ENCODE peak calls at places on chromosomes 12 and 14, in seven cellular contexts. H is brain microvascular endothelial cell, P is T-helper 17 cell, W is Right ventricle myocardium inferior, I is epithelial cell of prostate, C is thyroid gland, X is hepatic stellate cell. E is an unnamed sample.

GRCh38 chr12:107774349-107775029 is at the start of gene ASCL4:
- DNase-seq in H (no peak), P (no peak), W (no peak), I (no peak), C (no peak), X (no peak), E (no peak)

GRCh38 chr12:32502693-32503510 is 103.5 kb downstream of the FGD4 start:
- DNase-seq in H (no peak), P (no peak), W (no peak), I (no peak), C (peak), X (peak), E (peak)

GRCh38 chr12:118044075-118044474 is 16.9 kb downstream of the WSB2 start:
- DNase-seq in H (no peak), P (no peak), W (no peak), I (no peak), C (no peak), X (no peak), E (no peak)

GRCh38 chr12:131929530-131930456 is 717 bp downstream of the PUS1 start:
- DNase-seq in H (peak), P (no peak), W (peak), I (no peak), C (peak), X (peak), E (peak)

GRCh38 chr12:45415393-45415817 is 199.5 kb downstream of the ANO6 start:
- DNase-seq in H (peak), P (no peak), W (peak), I (peak), C (no peak), X (peak), E (peak)

GRCh38 chr14:37602605-37603453 is 7.4 kb downstream of the TTC6 start:
- DNase-seq in H (no peak), P (no peak), W (no peak), I (no peak), C (no peak), X (no peak), E (no peak)

GRCh38 chr14:49189381-49189780 is 396.8 kb downstream of the RPS29 start:
- DNase-seq in H (no peak), P (no peak), W (no peak), I (no peak), C (no peak), X (no peak), E (no peak)

GRCh38 chr14:31057035-31057434 is 30.9 kb upstream of the STRN3 start:
- DNase-seq in H (no peak), P (no peak), W (no peak), I (no peak), C (no peak), X (no peak), E (no peak)

GRCh38 chr12:126493366-126494108 is 1428.3 kb downstream of the AACS start:
- DNase-seq in H (no peak), P (no peak), W (no peak), I (no peak), C (no peak), X (no peak), E (no peak)

GRCh38 chr12:66048843-66049537 is 81.6 kb downstream of the LLPH start:
- DNase-seq in H (no peak), P (no peak), W (no peak), I (peak), C (no peak), X (no peak), E (no peak)

GRCh38 chr12:80814453-80814852 is 97.7 kb downstream of the MYF5 start:
- DNase-seq in H (no peak), P (no peak), W (no peak), I (no peak), C (no peak), X (no peak), E (no peak)

GRCh38 chr14:45698462-45699134 is 445.6 kb upstream of the MIS18BP1 start:
- DNase-seq in H (no peak), P (no peak), W (no peak), I (no peak), C (peak), X (no peak), E (peak)

GRCh38 chr14:30362369-30363218 is 196.4 kb upstream of the G2E3 start:
- DNase-seq in H (no peak), P (no peak), W (no peak), I (no peak), C (no peak), X (no peak), E (no peak)

GRCh38 chr12:67710582-67710981 is 62.0 kb downstream of the DYRK2 start:
- DNase-seq in H (no peak), P (no peak), W (no peak), I (no peak), C (no peak), X (no peak), E (no peak)

GRCh38 chr14:24271134-24271833 is at the start of gene RABGGTA:
- DNase-seq in H (peak), P (peak), W (peak), I (peak), C (peak), X (peak), E (peak)

GRCh38 chr14:77344597-77344996 is 23.8 kb downstream of the GSTZ1 start:
- DNase-seq in H (no peak), P (no peak), W (no peak), I (no peak), C (no peak), X (no peak), E (no peak)

GRCh38 chr14:31441273-31442110 is 15.8 kb downstream of the DTD2 start:
- DNase-seq in H (no peak), P (no peak), W (no peak), I (no peak), C (no peak), X (peak), E (no peak)

GRCh38 chr14:102280376-102280962 is 24.5 kb downstream of the MOK start:
- DNase-seq in H (peak), P (no peak), W (no peak), I (peak), C (no peak), X (peak), E (peak)

GRCh38 chr12:98084391-98084790 is 431.0 kb upstream of the TMPO start:
- DNase-seq in H (no peak), P (no peak), W (no peak), I (no peak), C (no peak), X (no peak), E (no peak)

GRCh38 chr12:92989715-92990484 is 60.8 kb upstream of the EEA1 start:
- DNase-seq in H (no peak), P (no peak), W (no peak), I (no peak), C (no peak), X (no peak), E (no peak)

GRCh38 chr12:2650261-2651060 is 144.3 kb upstream of the FKBP4 start:
- DNase-seq in H (no peak), P (no peak), W (no peak), I (no peak), C (no peak), X (no peak), E (no peak)

GRCh38 chr14:76920572-76921175 is 94.5 kb downstream of the LRRC74A start:
- DNase-seq in H (no peak), P (no peak), W (no peak), I (no peak), C (no peak), X (peak), E (no peak)

GRCh38 chr12:109447482-109447881 is 29.6 kb downstream of the KCTD10 start:
- DNase-seq in H (no peak), P (no peak), W (no peak), I (no peak), C (no peak), X (no peak), E (no peak)

GRCh38 chr12:120892265-120892664 is 11.9 kb downstream of the SPPL3 start:
- DNase-seq in H (no peak), P (no peak), W (no peak), I (no peak), C (no peak), X (no peak), E (no peak)

GRCh38 chr12:125315771-125316170 is 250.5 kb downstream of the AACS start:
- DNase-seq in H (no peak), P (no peak), W (no peak), I (no peak), C (no peak), X (no peak), E (no peak)

GRCh38 chr14:106879241-106879640 is 1352.9 kb downstream of the TMEM121 start:
- DNase-seq in H (no peak), P (no peak), W (no peak), I (no peak), C (no peak), X (no peak), E (peak)

GRCh38 chr12:124248862-124249825 is 45.7 kb upstream of the RFLNA start:
- DNase-seq in H (no peak), P (no peak), W (no peak), I (no peak), C (no peak), X (no peak), E (no peak)

E was measured in lung microvascular endothelial cell.